ENCODE peak calls at places on chromosomes 3 and 15, in six cellular contexts. One of them, this sample, is unnamed. For H3K36me3, the result is how much of the 10 kb centered on the place peaks cover.

GRCh38 chr15:94004697-94005096 is 226.7 kb upstream of the MCTP2 start:
- DNase-seq in stomach: no peak
- DNase-seq in sigmoid colon: peak
- DNase-seq in ovary: peak
- DNase-seq in suprapubic skin: peak
- DNase-seq in tibial nerve: peak
- DNase-seq in this sample: peak

GRCh38 chr15:101394056-101394630 is 95.4 kb downstream of the PCSK6 start:
- DNase-seq in stomach: no peak
- DNase-seq in sigmoid colon: no peak
- DNase-seq in ovary: no peak
- DNase-seq in suprapubic skin: peak
- DNase-seq in tibial nerve: no peak
- DNase-seq in this sample: no peak

GRCh38 chr3:160135850-160136249 is 89.4 kb upstream of the C3orf80 start:
- DNase-seq in stomach: no peak
- DNase-seq in sigmoid colon: no peak
- DNase-seq in ovary: no peak
- DNase-seq in suprapubic skin: no peak
- DNase-seq in tibial nerve: no peak
- DNase-seq in this sample: no peak

GRCh38 chr3:43865887-43866528 is 175.3 kb downstream of the ABHD5 start:
- DNase-seq in stomach: no peak
- DNase-seq in sigmoid colon: no peak
- DNase-seq in ovary: no peak
- DNase-seq in suprapubic skin: peak
- DNase-seq in tibial nerve: no peak
- DNase-seq in this sample: no peak

GRCh38 chr15:35260961-35261360 is 175.9 kb upstream of the NANOGP8 start:
- DNase-seq in stomach: no peak
- DNase-seq in sigmoid colon: no peak
- DNase-seq in ovary: no peak
- DNase-seq in suprapubic skin: no peak
- DNase-seq in tibial nerve: no peak
- DNase-seq in this sample: no peak

GRCh38 chr15:58410353-58410752 is 21.4 kb upstream of the LIPC start:
- DNase-seq in stomach: no peak
- DNase-seq in sigmoid colon: no peak
- DNase-seq in ovary: peak
- DNase-seq in suprapubic skin: no peak
- DNase-seq in tibial nerve: no peak
- DNase-seq in this sample: no peak

GRCh38 chr3:46574263-46574662 is 8.2 kb upstream of the LRRC2 start:
- DNase-seq in stomach: no peak
- DNase-seq in sigmoid colon: no peak
- DNase-seq in ovary: no peak
- DNase-seq in suprapubic skin: no peak
- DNase-seq in tibial nerve: no peak
- DNase-seq in this sample: no peak

GRCh38 chr15:66039117-66039860 is 170.0 kb downstream of the RAB11A start:
- DNase-seq in stomach: no peak
- DNase-seq in sigmoid colon: no peak
- DNase-seq in ovary: no peak
- DNase-seq in suprapubic skin: no peak
- DNase-seq in tibial nerve: no peak
- DNase-seq in this sample: no peak

GRCh38 chr3:115996420-115997108 is 373.3 kb downstream of the GAP43 start:
- DNase-seq in stomach: no peak
- DNase-seq in sigmoid colon: no peak
- DNase-seq in ovary: no peak
- DNase-seq in suprapubic skin: no peak
- DNase-seq in tibial nerve: no peak
- DNase-seq in this sample: no peak

GRCh38 chr3:27686642-27687041 is 35.5 kb downstream of the EOMES start:
- DNase-seq in stomach: no peak
- DNase-seq in sigmoid colon: no peak
- DNase-seq in ovary: no peak
- DNase-seq in suprapubic skin: no peak
- DNase-seq in tibial nerve: no peak
- DNase-seq in this sample: no peak

GRCh38 chr3:160398820-160399346 is at the start of gene IFT80:
- DNase-seq in stomach: peak
- DNase-seq in sigmoid colon: peak
- DNase-seq in ovary: peak
- DNase-seq in suprapubic skin: peak
- DNase-seq in tibial nerve: peak
- DNase-seq in this sample: peak

GRCh38 chr3:189720746-189721426 is 89.7 kb downstream of the TP63 start:
- DNase-seq in stomach: no peak
- DNase-seq in sigmoid colon: no peak
- DNase-seq in ovary: no peak
- DNase-seq in suprapubic skin: no peak
- DNase-seq in tibial nerve: no peak
- DNase-seq in this sample: peak

GRCh38 chr3:183378951-183379350 is 49.5 kb downstream of the MCF2L2 start:
- DNase-seq in stomach: no peak
- DNase-seq in sigmoid colon: no peak
- DNase-seq in ovary: no peak
- DNase-seq in suprapubic skin: no peak
- DNase-seq in tibial nerve: no peak
- DNase-seq in this sample: no peak

GRCh38 chr15:90035095-90035834 is 34.1 kb downstream of the ZNF710 start:
- DNase-seq in stomach: peak
- DNase-seq in sigmoid colon: peak
- DNase-seq in ovary: no peak
- DNase-seq in suprapubic skin: peak
- DNase-seq in tibial nerve: no peak
- DNase-seq in this sample: peak

GRCh38 chr3:186220886-186221285 is 112.0 kb upstream of the ETV5 start:
- DNase-seq in stomach: no peak
- DNase-seq in sigmoid colon: no peak
- DNase-seq in ovary: no peak
- DNase-seq in suprapubic skin: no peak
- DNase-seq in tibial nerve: no peak
- DNase-seq in this sample: no peak

GRCh38 chr15:63896336-63897115 is 62.8 kb upstream of the HERC1 start:
- DNase-seq in stomach: no peak
- DNase-seq in sigmoid colon: no peak
- DNase-seq in ovary: peak
- DNase-seq in suprapubic skin: no peak
- DNase-seq in tibial nerve: no peak
- DNase-seq in this sample: peak

GRCh38 chr15:90685688-90686434 is 31.3 kb upstream of the BLM start:
- DNase-seq in stomach: no peak
- DNase-seq in sigmoid colon: no peak
- DNase-seq in ovary: no peak
- DNase-seq in suprapubic skin: no peak
- DNase-seq in tibial nerve: no peak
- DNase-seq in this sample: no peak

GRCh38 chr15:96893159-96893906 is 562.8 kb downstream of the NR2F2 start:
- DNase-seq in stomach: peak
- DNase-seq in sigmoid colon: no peak
- DNase-seq in ovary: no peak
- DNase-seq in suprapubic skin: no peak
- DNase-seq in tibial nerve: no peak
- DNase-seq in this sample: no peak

GRCh38 chr3:58237940-58238681 is 519 bp downstream of the ABHD6 start:
- DNase-seq in stomach: peak
- DNase-seq in sigmoid colon: peak
- DNase-seq in ovary: peak
- DNase-seq in suprapubic skin: peak
- DNase-seq in tibial nerve: peak
- DNase-seq in this sample: peak

GRCh38 chr15:45378149-45378912 is at the start of gene GATM:
- DNase-seq in stomach: peak
- DNase-seq in sigmoid colon: peak
- DNase-seq in ovary: peak
- DNase-seq in suprapubic skin: peak
- DNase-seq in tibial nerve: peak
- DNase-seq in this sample: peak

GRCh38 chr3:166283856-166284255 is 446.6 kb upstream of the BCHE start:
- DNase-seq in stomach: no peak
- DNase-seq in sigmoid colon: no peak
- DNase-seq in ovary: no peak
- DNase-seq in suprapubic skin: no peak
- DNase-seq in tibial nerve: no peak
- DNase-seq in this sample: no peak

GRCh38 chr15:45457641-45458539 is 64.7 kb downstream of the SLC30A4 start:
- DNase-seq in stomach: peak
- DNase-seq in sigmoid colon: peak
- DNase-seq in ovary: peak
- DNase-seq in suprapubic skin: no peak
- DNase-seq in tibial nerve: peak
- DNase-seq in this sample: peak

GRCh38 chr15:98187549-98187948 is 227.0 kb downstream of the ARRDC4 start:
- DNase-seq in stomach: no peak
- DNase-seq in sigmoid colon: no peak
- DNase-seq in ovary: no peak
- DNase-seq in suprapubic skin: no peak
- DNase-seq in tibial nerve: no peak
- DNase-seq in this sample: no peak

GRCh38 chr3:61896251-61896650 is 334.9 kb downstream of the PTPRG start:
- DNase-seq in stomach: no peak
- DNase-seq in sigmoid colon: no peak
- DNase-seq in ovary: no peak
- DNase-seq in suprapubic skin: no peak
- DNase-seq in tibial nerve: no peak
- DNase-seq in this sample: no peak

GRCh38 chr3:185420762-185421161 is 57.8 kb downstream of the MAP3K13 start:
- DNase-seq in stomach: peak
- DNase-seq in sigmoid colon: no peak
- DNase-seq in ovary: no peak
- DNase-seq in suprapubic skin: no peak
- DNase-seq in tibial nerve: no peak
- DNase-seq in this sample: peak

GRCh38 chr3:53464424-53464823 is 30.0 kb upstream of the CACNA1D start:
- DNase-seq in stomach: no peak
- DNase-seq in sigmoid colon: no peak
- DNase-seq in ovary: no peak
- DNase-seq in suprapubic skin: no peak
- DNase-seq in tibial nerve: no peak
- DNase-seq in this sample: no peak

GRCh38 chr3:29466442-29466841 is 185.6 kb downstream of the RBMS3 start:
- DNase-seq in stomach: no peak
- DNase-seq in sigmoid colon: no peak
- DNase-seq in ovary: no peak
- DNase-seq in suprapubic skin: no peak
- DNase-seq in tibial nerve: no peak
- DNase-seq in this sample: no peak

GRCh38 chr3:29468150-29468549 is 187.3 kb downstream of the RBMS3 start:
- DNase-seq in stomach: no peak
- DNase-seq in sigmoid colon: no peak
- DNase-seq in ovary: no peak
- DNase-seq in suprapubic skin: no peak
- DNase-seq in tibial nerve: no peak
- DNase-seq in this sample: no peak

GRCh38 chr3:29463306-29463705 is 182.4 kb downstream of the RBMS3 start:
- DNase-seq in stomach: no peak
- DNase-seq in sigmoid colon: no peak
- DNase-seq in ovary: no peak
- DNase-seq in suprapubic skin: no peak
- DNase-seq in tibial nerve: no peak
- DNase-seq in this sample: no peak

DNA sequence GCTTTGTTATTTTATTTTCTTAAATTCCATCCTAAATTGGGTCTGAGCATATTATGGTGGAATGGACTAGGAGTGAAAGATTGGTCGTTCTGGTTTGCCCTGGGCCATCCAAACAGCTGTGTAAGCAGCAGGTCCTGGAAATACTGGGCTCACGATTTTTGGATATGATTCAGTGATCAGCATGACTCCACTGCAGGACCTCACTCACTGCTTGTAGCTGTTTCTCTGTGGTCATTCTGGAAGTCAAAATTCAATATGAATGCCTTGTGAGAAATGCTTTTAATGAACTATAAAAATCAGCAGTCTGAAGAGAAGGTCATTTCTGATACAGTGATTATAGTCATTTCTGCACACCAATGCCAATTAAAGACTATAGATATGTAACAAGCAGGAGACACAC is 185.0 kb downstream of the RBMS3 start:
- DNase-seq in stomach: no peak
- DNase-seq in sigmoid colon: no peak
- DNase-seq in ovary: no peak
- DNase-seq in suprapubic skin: no peak
- DNase-seq in tibial nerve: no peak
- DNase-seq in this sample: no peak
- TF ChIP-seq EP300 in stomach: no peak
- TF ChIP-seq EP300 in sigmoid colon: no peak
- TF ChIP-seq EP300 in ovary: no peak
- TF ChIP-seq EP300 in suprapubic skin: no peak
- TF ChIP-seq EP300 in tibial nerve: no peak
- TF ChIP-seq EP300 in this sample: no peak

DNA sequence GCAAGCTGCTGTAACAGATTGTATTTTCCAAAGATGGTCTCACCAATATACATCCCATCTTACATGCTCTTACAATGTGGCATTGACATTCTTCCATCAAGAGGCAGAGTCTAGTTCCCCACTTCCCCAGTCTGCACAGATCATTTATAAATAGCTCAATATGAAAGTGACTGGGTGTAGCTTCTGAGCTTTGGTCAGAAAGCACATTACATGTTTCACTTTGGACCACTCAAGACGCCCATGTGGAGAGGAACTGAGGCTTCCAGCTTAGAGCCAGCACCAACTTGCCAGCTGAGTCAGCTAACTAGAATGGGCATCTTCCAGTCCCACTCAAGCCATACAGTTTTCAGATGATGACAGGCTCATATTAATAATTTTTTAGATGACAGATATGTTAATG is 45.5 kb downstream of the GREM1 start:
- DNase-seq in stomach: no peak
- DNase-seq in sigmoid colon: no peak
- DNase-seq in ovary: no peak
- DNase-seq in suprapubic skin: no peak
- DNase-seq in tibial nerve: no peak
- DNase-seq in this sample: no peak
- H3K36me3 ChIP-seq in stomach: under half
- H3K36me3 ChIP-seq in sigmoid colon: under half
- H3K36me3 ChIP-seq in ovary: under half
- H3K36me3 ChIP-seq in suprapubic skin: under half
- H3K36me3 ChIP-seq in tibial nerve: under half
- H3K36me3 ChIP-seq in this sample: under half

DNA sequence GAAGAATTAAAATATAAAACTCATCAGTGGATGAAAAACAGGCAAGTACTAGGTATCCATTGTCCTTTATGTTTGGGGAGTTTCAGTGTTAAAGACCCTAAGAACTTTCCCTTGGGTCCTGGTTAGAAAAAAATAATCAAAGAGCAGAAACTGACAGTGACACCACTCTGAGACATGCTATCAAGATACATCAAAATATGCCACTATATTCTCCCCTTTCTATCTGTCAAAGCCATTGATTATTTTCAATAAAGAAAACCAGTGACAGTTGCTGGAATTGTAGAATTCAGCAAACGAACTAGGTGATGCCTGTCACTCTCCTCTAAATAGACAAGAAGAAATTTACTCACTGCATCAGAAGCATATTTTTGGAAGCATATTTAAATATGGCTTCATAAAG is 496.7 kb upstream of the CFAP20DC start:
- DNase-seq in stomach: no peak
- DNase-seq in sigmoid colon: no peak
- DNase-seq in ovary: no peak
- DNase-seq in suprapubic skin: no peak
- DNase-seq in tibial nerve: no peak
- DNase-seq in this sample: no peak
- TF ChIP-seq EP300 in stomach: no peak
- TF ChIP-seq EP300 in sigmoid colon: no peak
- TF ChIP-seq EP300 in ovary: no peak
- TF ChIP-seq EP300 in suprapubic skin: no peak
- TF ChIP-seq EP300 in tibial nerve: no peak
- TF ChIP-seq EP300 in this sample: no peak

GRCh38 chr3:45402138-45402537 is 13.8 kb downstream of the LARS2 start:
- DNase-seq in stomach: no peak
- DNase-seq in sigmoid colon: no peak
- DNase-seq in ovary: no peak
- DNase-seq in suprapubic skin: no peak
- DNase-seq in tibial nerve: no peak
- DNase-seq in this sample: no peak
- H3K36me3 ChIP-seq in stomach: half or more
- H3K36me3 ChIP-seq in sigmoid colon: under half
- H3K36me3 ChIP-seq in ovary: under half
- H3K36me3 ChIP-seq in suprapubic skin: half or more
- H3K36me3 ChIP-seq in tibial nerve: half or more
- H3K36me3 ChIP-seq in this sample: under half

This sample was measured in transverse colon.